ENCODE peak calls at places on chromosomes 12 and 14, in ten cellular contexts. Y is HFFc6, K is A549, X is PC-3, J is right lobe of liver, U is fibroblast of lung, N is esophagus squamous epithelium, H is nephron progenitor cell, F is psoas muscle, D is AG10803. R is an unnamed sample.

GRCh38 chr12:968561-968960 is 19.1 kb upstream of the RAD52 start:
- DNase-seq in Y (no peak), K (no peak), X (no peak), J (no peak), U (no peak), N (no peak), H (no peak), F (no peak), D (no peak), R (no peak)

GRCh38 chr14:26622611-26623010 is 24.8 kb upstream of the NOVA1 start:
- DNase-seq in Y (no peak), K (no peak), X (no peak), J (no peak), U (peak; percentile 24), N (no peak), H (no peak), F (no peak), D (no peak), R (no peak)

GRCh38 chr12:49902399-49903350 is 1.0 kb downstream of the FAIM2 start:
- DNase-seq in Y (no peak), K (no peak), X (no peak), J (no peak), U (no peak), N (no peak), H (no peak), F (no peak), D (no peak), R (no peak)

GRCh38 chr14:89616425-89617141 is 199.6 kb upstream of the FOXN3 start:
- DNase-seq in Y (peak; percentile 29), K (no peak), X (no peak), J (no peak), U (peak; percentile 27), N (no peak), H (peak; percentile 20), F (no peak), D (peak; percentile 53), R (no peak)

GRCh38 chr12:130705174-130705880 is 10.8 kb downstream of the RIMBP2 start:
- DNase-seq in Y (no peak), K (no peak), X (no peak), J (no peak), U (no peak), N (no peak), H (no peak), F (no peak), D (no peak), R (no peak)

GRCh38 chr12:6372403-6373003 is 2.9 kb downstream of the SCNN1A start:
- DNase-seq in Y (peak; percentile 78), K (peak; percentile 81), X (peak; percentile 86), J (no peak), U (peak; percentile 87), N (no peak), H (no peak), F (no peak), D (peak; percentile 88), R (no peak)

GRCh38 chr12:47903151-47903611 is 1.6 kb downstream of the VDR start:
- DNase-seq in Y (peak; percentile 25), K (no peak), X (peak; percentile 60), J (no peak), U (peak; percentile 89), N (no peak), H (no peak), F (peak; percentile 34), D (peak; percentile 96), R (no peak)

GRCh38 chr12:67572492-67572891 is 76.1 kb upstream of the DYRK2 start:
- DNase-seq in Y (no peak), K (no peak), X (no peak), J (no peak), U (no peak), N (no peak), H (no peak), F (no peak), D (no peak), R (no peak)

GRCh38 chr14:31456841-31457664 is at the start of gene DTD2:
- DNase-seq in Y (peak; percentile 85), K (peak; percentile 81), X (peak; percentile 99), J (peak; percentile 97), U (peak; percentile 91), N (peak; percentile 56), H (peak; percentile 94), F (peak; percentile 95), D (peak; percentile 91), R (peak; percentile 93)

GRCh38 chr14:86796221-86797074 is 1196.5 kb downstream of the GALC start:
- DNase-seq in Y (peak; percentile 59), K (no peak), X (no peak), J (no peak), U (peak; percentile 84), N (no peak), H (no peak), F (no peak), D (peak; percentile 90), R (no peak)

GRCh38 chr12:109899783-109900751 is at the start of gene TCHP:
- DNase-seq in Y (peak; percentile 82), K (peak; percentile 90), X (peak; percentile 90), J (peak; percentile 91), U (peak; percentile 88), N (peak; percentile 32), H (peak; percentile 76), F (peak; percentile 90), D (peak; percentile 84), R (no peak)

GRCh38 chr12:122980192-122981035 is at the start of gene ARL6IP4:
- DNase-seq in Y (no peak), K (peak; percentile 76), X (peak; percentile 67), J (no peak), U (peak; percentile 64), N (no peak), H (peak; percentile 67), F (peak; percentile 69), D (peak; percentile 56), R (no peak)

GRCh38 chr12:6941267-6941666 is 2.3 kb upstream of the RNU7-1 start:
- DNase-seq in Y (no peak), K (no peak), X (no peak), J (peak; percentile 64), U (no peak), N (no peak), H (no peak), F (peak; percentile 18), D (no peak), R (no peak)

GRCh38 chr12:15797818-15798217 is 8.6 kb upstream of the EPS8 start:
- DNase-seq in Y (no peak), K (no peak), X (peak; percentile 49), J (no peak), U (no peak), N (no peak), H (no peak), F (no peak), D (no peak), R (no peak)

GRCh38 chr14:68682166-68683103 is 110.4 kb downstream of the ZFP36L1 start:
- DNase-seq in Y (peak; percentile 95), K (peak; percentile 78), X (peak; percentile 95), J (no peak), U (peak; percentile 97), N (no peak), H (no peak), F (no peak), D (peak; percentile 100), R (no peak)

GRCh38 chr12:54526800-54527630 is 22.4 kb upstream of the PDE1B start:
- DNase-seq in Y (peak; percentile 17), K (no peak), X (peak; percentile 44), J (no peak), U (peak; percentile 5), N (no peak), H (peak; percentile 81), F (peak; percentile 22), D (peak; percentile 14), R (no peak)
- TF ChIP-seq CTCF in Y (peak; percentile 84), K (peak; percentile 52), X (peak; percentile 83), J (peak; percentile 37), U (peak; percentile 57), N (no peak), H (peak; percentile 83), F (peak; percentile 41), D (peak; percentile 54), R (no peak)

GRCh38 chr12:84550518-84550917 is 362.1 kb downstream of the SLC6A15 start:
- DNase-seq in Y (no peak), K (no peak), X (no peak), J (no peak), U (no peak), N (no peak), H (no peak), F (no peak), D (no peak), R (no peak)

GRCh38 chr12:84553331-84554117 is 359.1 kb downstream of the SLC6A15 start:
- DNase-seq in Y (no peak), K (no peak), X (no peak), J (no peak), U (no peak), N (no peak), H (no peak), F (no peak), D (no peak), R (no peak)

GRCh38 chr12:84554199-84554723 is 358.3 kb downstream of the SLC6A15 start:
- DNase-seq in Y (no peak), K (no peak), X (no peak), J (no peak), U (no peak), N (no peak), H (no peak), F (no peak), D (peak; percentile 19), R (no peak)

GRCh38 chr12:84551373-84551772 is 361.2 kb downstream of the SLC6A15 start:
- DNase-seq in Y (no peak), K (no peak), X (no peak), J (no peak), U (no peak), N (no peak), H (no peak), F (no peak), D (no peak), R (no peak)
- TF ChIP-seq CTCF in Y (no peak), K (no peak), X (no peak), J (no peak), U (no peak), N (no peak), H (no peak), F (no peak), D (no peak), R (no peak)

GRCh38 chr12:127106723-127107122 is 1160.2 kb upstream of the TMEM132C start:
- DNase-seq in Y (no peak), K (no peak), X (no peak), J (no peak), U (no peak), N (no peak), H (no peak), F (no peak), D (no peak), R (no peak)

GRCh38 chr12:127101086-127101485 is 1165.9 kb upstream of the TMEM132C start:
- DNase-seq in Y (no peak), K (no peak), X (no peak), J (no peak), U (no peak), N (no peak), H (no peak), F (no peak), D (no peak), R (no peak)
- TF ChIP-seq CTCF in Y (no peak), K (no peak), X (no peak), J (no peak), U (no peak), N (no peak), H (no peak), F (no peak), D (no peak), R (no peak)

GRCh38 chr12:121956041-121956341 is 37.6 kb downstream of the CFAP251 start:
- DNase-seq in Y (no peak), K (no peak), X (no peak), J (no peak), U (no peak), N (no peak), H (no peak), F (no peak), D (no peak), R (no peak)
- TF ChIP-seq CTCF in Y (peak; percentile 52), K (no peak), X (peak; percentile 10), J (no peak), U (no peak), N (no peak), H (no peak), F (no peak), D (no peak), R (no peak)